ENCODE peak calls at places on chromosomes 13 and 19, in four cellular contexts. X is HepG2, W is WTC11, G is K562. T is an unnamed sample.

GRCh38 chr19:49434907-49435577 is 6.3 kb downstream of the SLC17A7 start:
- DNase-seq in X (no peak), W (no peak), G (peak), T (no peak)

GRCh38 chr13:31775686-31776085 is 36.4 kb downstream of the RXFP2 start:
- DNase-seq in G (no peak), W (no peak), X (no peak), T (no peak)

GRCh38 chr13:71873418-71874276 is 6.6 kb upstream of the DACH1 start:
- DNase-seq in W (no peak), X (no peak), G (no peak), T (no peak)

GRCh38 chr13:98222081-98222554 is 45.0 kb upstream of the RNF113B start:
- DNase-seq in W (no peak), X (no peak), G (no peak), T (no peak)

GRCh38 chr13:28322256-28322895 is 172.6 kb downstream of the FLT1 start:
- DNase-seq in W (no peak), G (no peak), X (no peak), T (no peak)

GRCh38 chr13:21075303-21076264 is 14.2 kb upstream of the LATS2 start:
- DNase-seq in W (peak), X (no peak), G (no peak), T (peak)

GRCh38 chr13:90493667-90494066 is 853.8 kb upstream of the MIR17HG start:
- DNase-seq in X (no peak), G (no peak), W (no peak), T (no peak)

GRCh38 chr13:56247692-56248091 is 893.0 kb upstream of the PRR20A start:
- DNase-seq in W (no peak), G (no peak), X (no peak), T (no peak)

GRCh38 chr19:5018224-5019015 is 49.5 kb downstream of the KDM4B start:
- DNase-seq in W (no peak), G (no peak), X (no peak), T (no peak)

GRCh38 chr19:44552324-44552723 is 22.8 kb upstream of the CEACAM20 start:
- DNase-seq in W (peak), X (peak), G (peak), T (peak)

GRCh38 chr13:94007072-94007471 is 472.4 kb downstream of the DCT start:
- DNase-seq in G (no peak), X (no peak), W (no peak), T (no peak)

GRCh38 chr19:787551-787950 is 9.7 kb upstream of the PTBP1 start:
- DNase-seq in W (no peak), X (no peak), G (no peak), T (no peak)

GRCh38 chr19:48627211-48627864 is 8.0 kb downstream of the SPHK2 start:
- DNase-seq in G (no peak), X (peak), W (no peak), T (no peak)

GRCh38 chr13:39452412-39452811 is 150.6 kb downstream of the LHFPL6 start:
- DNase-seq in W (no peak), G (no peak), X (no peak), T (no peak)

GRCh38 chr19:925912-926594 is at the start of gene ARID3A:
- DNase-seq in G (no peak), W (no peak), X (no peak), T (no peak)

GRCh38 chr13:102879793-102880499 is 34.1 kb downstream of the ERCC5 start:
- DNase-seq in W (no peak), G (no peak), X (no peak), T (no peak)

GRCh38 chr19:53947624-53948023 is 15.1 kb upstream of the CACNG8 start:
- DNase-seq in X (peak), W (no peak), G (no peak), T (peak)

GRCh38 chr19:49421039-49421877 is 2.0 kb downstream of the PTH2 start:
- DNase-seq in W (peak), X (no peak), G (peak), T (peak)

GRCh38 chr19:677601-678380 is 1.6 kb downstream of the FSTL3 start:
- DNase-seq in G (no peak), W (no peak), X (no peak), T (no peak)

GRCh38 chr13:98544105-98544710 is 32.7 kb downstream of the STK24 start:
- DNase-seq in X (no peak), G (no peak), W (peak), T (no peak)

GRCh38 chr13:71578048-71578447 is 289.0 kb downstream of the DACH1 start:
- DNase-seq in W (no peak), X (no peak), G (no peak), T (no peak)

GRCh38 chr13:31786011-31786410 is 46.7 kb downstream of the RXFP2 start:
- DNase-seq in X (no peak), G (no peak), W (no peak), T (no peak)

GRCh38 chr19:54373781-54374266 is 9.1 kb upstream of the LAIR1 start:
- DNase-seq in W (no peak), G (no peak), X (no peak), T (no peak)

GRCh38 chr13:24230428-24231072 is 70.0 kb downstream of the SPATA13 start:
- DNase-seq in G (no peak), W (no peak), X (no peak), T (no peak)

GRCh38 chr19:38663156-38663651 is 15.8 kb downstream of the ACTN4 start:
- DNase-seq in W (no peak), G (no peak), X (no peak), T (no peak)

GRCh38 chr19:3513198-3514140 is 7.4 kb downstream of the FZR1 start:
- DNase-seq in G (no peak), W (no peak), X (no peak), T (no peak)

GRCh38 chr19:8501547-8501946 is 893 bp downstream of the PRAM1 start:
- DNase-seq in X (no peak), W (no peak), G (no peak), T (no peak)

GRCh38 chr19:4454952-4455738 is 2.4 kb downstream of the UBXN6 start:
- DNase-seq in W (no peak), G (peak), X (no peak), T (no peak)

GRCh38 chr13:38880397-38880796 is 110.2 kb downstream of the STOML3 start:
- DNase-seq in W (no peak), G (no peak), X (no peak), T (no peak)

GRCh38 chr19:30659638-30660037 is 287.5 kb downstream of the ZNF536 start:
- DNase-seq in W (no peak), X (no peak), G (no peak), T (no peak)

GRCh38 chr13:101455863-101456262 is 3.4 kb downstream of the ITGBL1 start:
- DNase-seq in W (no peak), G (no peak), X (no peak), T (peak)

GRCh38 chr13:25677956-25678355 is 306.2 kb downstream of the ATP8A2 start:
- DNase-seq in G (no peak), X (no peak), W (no peak), T (no peak)

GRCh38 chr19:12133069-12133468 is 7.1 kb downstream of the ZNF20 start:
- DNase-seq in W (no peak), X (no peak), G (no peak), T (peak)

GRCh38 chr13:20359335-20359734 is 127.2 kb upstream of the GJB6 start:
- DNase-seq in W (no peak), X (peak), G (no peak), T (no peak)

GRCh38 chr13:93227280-93227905 is 786 bp downstream of the GPC6 start:
- DNase-seq in W (peak), X (peak), G (no peak), T (peak)

GRCh38 chr19:28443361-28443760 is 769.6 kb downstream of the UQCRFS1 start:
- DNase-seq in X (no peak), G (no peak), W (no peak), T (no peak)

GRCh38 chr19:11420429-11420893 is 1.3 kb upstream of the RGL3 start:
- DNase-seq in G (no peak), W (peak), X (no peak), T (peak)

DNA sequence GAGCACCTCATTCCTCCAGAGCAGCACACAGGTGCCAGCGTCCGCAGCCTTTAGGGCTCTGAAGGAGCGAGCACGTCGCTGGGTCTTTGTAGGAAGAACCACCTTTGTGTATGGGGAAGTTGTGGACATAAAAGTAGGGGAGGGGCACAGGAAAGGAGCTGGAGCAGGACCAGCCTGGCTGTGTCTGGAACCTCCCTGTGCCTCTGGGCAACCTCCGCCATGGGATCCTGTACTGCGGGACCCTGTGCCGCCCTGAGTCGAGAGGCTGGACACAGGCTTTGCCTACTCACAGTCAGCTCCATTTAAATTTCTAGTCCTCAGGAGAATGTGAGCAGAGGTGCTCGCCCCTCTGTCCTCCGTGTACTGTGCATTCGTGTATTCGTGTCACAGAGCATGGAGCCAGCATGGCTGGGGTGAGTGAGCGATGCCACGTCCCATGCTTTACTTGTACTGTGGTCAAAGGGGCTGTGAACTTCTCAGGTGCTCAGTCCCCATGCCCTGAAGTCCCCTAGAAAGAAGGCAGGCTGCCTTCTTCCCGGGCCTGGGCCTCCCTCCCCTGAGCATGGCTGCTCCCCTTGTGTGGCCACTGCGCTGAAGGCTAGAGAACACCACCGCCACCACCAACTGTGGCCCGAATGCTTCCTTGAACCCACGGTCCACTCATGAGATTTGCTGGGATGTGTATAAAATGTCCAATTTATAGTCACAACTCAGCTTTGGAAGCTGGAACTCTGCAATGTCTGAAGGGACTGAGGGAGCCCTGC is 99.9 kb downstream of the TEX29 start:
- DNase-seq in W (no peak), X (no peak), G (no peak), T (no peak)
- TF ChIP-seq CREB1 in W (no peak), X (no peak), G (no peak), T (no peak)

GRCh38 chr13:22114630-22115311 is 443.9 kb downstream of the FGF9 start:
- DNase-seq in X (no peak), W (no peak), G (no peak), T (no peak)
- TF ChIP-seq CREB1 in X (no peak), W (no peak), G (no peak), T (no peak)

DNA sequence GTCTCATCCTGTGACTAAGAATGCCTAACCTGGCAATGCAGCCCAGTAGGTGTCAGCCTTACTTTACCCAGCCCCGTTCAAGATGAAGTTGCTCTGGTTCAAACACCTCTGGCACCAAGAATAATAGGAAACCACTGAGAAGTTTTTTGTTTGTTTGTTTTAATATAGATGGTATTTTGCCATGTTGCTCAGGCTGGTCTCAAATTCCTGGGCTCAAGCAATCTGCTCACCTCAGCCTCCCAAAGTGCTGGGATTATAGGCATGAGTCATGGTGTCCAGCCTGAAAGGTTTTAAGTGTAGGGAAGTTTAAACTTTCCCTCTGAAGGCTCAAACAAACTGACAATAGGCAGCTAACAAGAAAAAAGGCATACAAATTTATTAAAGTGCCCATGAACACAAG is 51.2 kb upstream of the ABCC4 start:
- DNase-seq in G (no peak), X (no peak), W (no peak), T (no peak)
- TF ChIP-seq CREB1 in G (no peak), X (no peak), W (no peak), T (no peak)

GRCh38 chr13:111947876-111948275 is 119.1 kb upstream of the SOX1 start:
- DNase-seq in X (no peak), W (no peak), G (no peak), T (no peak)
- TF ChIP-seq CREB1 in X (no peak), W (no peak), G (no peak), T (no peak)

DNA sequence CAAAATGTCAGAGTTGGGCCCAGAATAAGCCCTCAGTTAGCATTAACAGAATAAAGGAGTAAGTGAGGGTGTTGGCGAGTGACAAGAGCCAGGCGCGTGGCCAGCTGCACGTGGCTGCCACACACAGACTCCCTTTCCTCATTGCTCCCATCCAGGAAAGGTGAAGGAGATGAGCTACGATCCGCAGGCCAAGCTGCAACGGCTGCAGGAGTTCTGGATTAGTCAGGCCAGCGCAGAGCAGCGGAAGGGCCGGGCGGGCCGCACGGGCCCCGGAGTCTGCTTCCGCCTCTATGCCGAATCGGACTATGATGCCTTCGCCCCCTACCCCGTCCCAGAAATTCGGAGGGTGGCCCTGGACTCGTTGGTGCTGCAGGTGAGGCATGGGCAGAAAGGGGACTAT is 13.2 kb downstream of the DHX34 start:
- DNase-seq in W (no peak), G (no peak), X (no peak), T (no peak)
- TF ChIP-seq CREB1 in W (no peak), G (no peak), X (no peak), T (no peak)

DNA sequence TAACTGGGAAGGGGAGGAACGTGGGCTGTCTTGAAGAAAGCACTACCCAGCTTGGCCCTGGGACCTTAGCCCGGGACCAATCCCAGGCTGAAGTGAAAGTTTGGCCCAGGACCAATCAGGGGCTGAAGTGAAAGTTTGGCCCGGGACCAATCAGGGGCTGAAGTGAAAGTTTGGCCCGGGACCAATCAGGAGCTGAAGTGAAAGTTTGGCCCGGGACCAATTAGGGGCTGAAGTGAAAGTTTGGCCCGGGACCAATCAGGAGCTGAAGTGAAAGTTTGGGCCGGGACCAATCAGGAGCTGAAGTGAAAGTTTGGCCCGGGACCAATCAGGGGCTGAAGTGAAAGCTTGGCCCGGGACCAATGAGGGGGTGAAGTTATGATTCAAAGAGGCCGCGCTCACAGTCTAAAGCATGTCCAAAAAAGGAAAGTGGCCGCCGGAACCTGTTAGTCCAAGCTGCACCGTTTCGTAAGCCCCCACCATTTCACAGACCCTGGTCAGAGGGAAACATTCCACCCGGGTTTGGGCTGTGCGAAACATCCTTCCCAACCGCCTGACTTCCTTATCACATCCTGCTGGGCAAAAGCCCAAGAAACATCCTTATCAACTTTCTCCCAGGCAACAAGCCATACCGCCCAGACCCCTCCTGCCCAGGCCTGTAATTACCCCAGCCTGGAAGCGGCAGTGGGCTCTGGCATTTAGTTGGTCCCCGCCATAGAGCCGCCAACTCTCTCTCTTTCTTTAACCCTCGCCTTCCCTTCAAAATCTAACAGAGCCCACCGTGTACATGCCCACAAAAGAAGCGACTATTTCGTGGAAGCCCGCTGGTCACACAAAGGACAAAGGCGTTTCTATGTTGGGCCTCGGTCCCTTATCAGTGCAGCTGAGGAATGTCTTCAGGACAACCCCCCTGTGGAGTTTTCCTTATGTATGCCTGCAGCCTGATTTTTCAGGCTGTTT is 1.1 kb downstream of the ZNF850 start:
- DNase-seq in X (peak), G (peak), W (peak), T (peak)
- TF ChIP-seq CREB1 in X (peak), G (no peak), W (no peak), T (no peak)

DNA sequence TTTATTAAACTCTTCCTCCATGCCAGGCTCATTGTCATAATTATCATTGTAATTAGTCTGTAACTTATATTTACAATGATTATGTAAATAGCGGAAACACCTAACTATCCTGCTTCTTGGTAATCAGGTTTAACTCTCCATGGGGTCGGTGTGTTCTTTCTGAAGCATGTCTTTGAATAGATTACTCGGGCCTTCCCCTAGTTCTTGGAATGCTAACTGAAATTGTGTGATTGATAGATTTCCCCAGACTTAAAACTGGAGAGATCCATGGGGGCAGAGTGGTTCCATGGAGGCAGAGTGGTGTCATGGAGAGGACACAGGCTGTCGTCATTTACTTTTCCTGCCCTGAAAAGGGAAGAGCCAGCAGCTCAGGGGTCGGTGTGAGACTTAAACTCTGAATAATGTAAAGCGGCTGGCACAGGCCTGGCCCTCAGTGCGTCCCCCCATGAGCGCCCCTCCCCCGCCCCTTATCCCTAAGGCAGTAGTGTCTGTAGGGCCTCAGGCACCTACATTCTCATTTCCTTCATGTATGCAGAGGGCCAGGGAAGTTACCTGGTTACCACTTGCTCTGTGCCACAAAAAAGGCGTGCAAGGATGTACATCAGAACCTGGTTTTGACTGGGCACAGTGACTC is 225.1 kb downstream of the TM9SF2 start:
- DNase-seq in W (no peak), G (no peak), X (no peak), T (peak)
- TF ChIP-seq CREB1 in W (no peak), G (no peak), X (no peak), T (no peak)

GRCh38 chr13:35712907-35713685 is 236.6 kb upstream of the MAB21L1 start:
- DNase-seq in G (no peak), X (no peak), W (no peak), T (peak)
- TF ChIP-seq CREB1 in G (no peak), X (no peak), W (no peak), T (no peak)

DNA sequence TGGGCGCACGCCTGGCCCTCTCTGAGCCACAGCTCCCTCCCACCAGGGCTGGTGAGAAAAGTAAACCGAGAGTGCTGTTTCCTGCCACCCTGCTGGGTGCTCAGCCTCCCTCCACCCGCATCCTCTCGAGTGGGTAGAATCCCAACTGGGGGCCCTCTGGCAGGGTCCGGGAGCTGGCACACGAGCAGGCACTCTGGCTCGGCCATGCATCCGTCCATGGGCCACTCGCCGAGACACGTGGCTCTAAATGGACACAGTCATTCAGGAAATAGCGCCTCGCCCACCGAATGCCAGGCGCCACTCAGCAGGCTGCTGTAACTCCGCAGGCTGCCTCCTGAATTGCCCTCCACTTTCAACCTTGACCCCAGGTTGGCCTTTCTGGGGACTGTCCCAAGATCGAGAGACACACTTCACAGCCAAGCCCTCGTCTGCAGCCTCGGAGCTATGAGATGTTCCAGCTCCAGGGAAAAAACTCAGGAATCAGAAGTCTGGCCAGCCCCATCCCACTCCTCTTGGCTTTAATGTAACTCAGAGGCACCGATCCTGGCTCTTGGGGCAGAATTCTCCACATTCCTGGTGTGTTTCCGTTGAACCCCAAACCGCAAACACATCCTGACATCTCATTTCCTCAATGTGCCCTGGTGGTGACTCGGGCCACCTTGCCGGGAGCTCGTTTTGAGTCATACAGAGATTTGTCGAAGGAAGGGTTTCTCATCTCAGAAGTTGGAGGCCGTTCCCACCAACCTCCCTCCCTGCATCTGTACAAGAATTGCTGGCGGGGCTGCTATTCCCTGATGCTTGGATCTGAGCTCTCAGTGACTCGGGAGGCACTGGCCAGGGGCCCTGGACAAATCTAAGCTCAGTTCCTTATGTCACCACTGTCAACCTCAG is 14.1 kb downstream of the KLF2 start:
- DNase-seq in W (no peak), G (no peak), X (peak), T (peak)
- TF ChIP-seq CREB1 in W (no peak), G (no peak), X (no peak), T (no peak)

T was measured in GM23338.